ENCODE peak calls at places on chromosome 22, in eight cellular contexts. H is IMR-90; L is CD4-positive, alpha-beta memory T cell; J is bronchial epithelial cell; Q is cardiac muscle cell; W is left ventricle myocardium inferior; C is CD4-positive, alpha-beta T cell; T is neural progenitor cell. U is an unnamed sample.

GRCh38 chr22:41620646-41621098 is at the start of gene DESI1:
- DNase-seq in C (no peak), T (no peak), J (peak; percentile 29), Q (no peak), W (no peak), L (no peak), H (no peak), U (no peak)

GRCh38 chr22:42649261-42650056 is at the start of gene CYB5R3:
- DNase-seq in C (peak; percentile 60), H (peak; percentile 73), L (peak; percentile 68), Q (peak; percentile 86), J (peak; percentile 37), T (peak; percentile 93), W (peak; percentile 89), U (peak; percentile 67)

GRCh38 chr22:44671742-44672141 is 30.3 kb upstream of the PRR5 start:
- DNase-seq in H (peak; percentile 83), C (no peak), T (no peak), J (peak; percentile 72), W (no peak), L (peak; percentile 13), Q (no peak), U (peak; percentile 9)

GRCh38 chr22:35380537-35381423 is at the start of gene HMOX1:
- DNase-seq in H (peak; percentile 85), Q (peak; percentile 91), J (peak; percentile 61), W (peak; percentile 92), C (no peak), T (peak; percentile 91), L (no peak), U (peak; percentile 70)

GRCh38 chr22:47159592-47159991 is 397.1 kb downstream of the TBC1D22A start:
- DNase-seq in H (no peak), J (no peak), W (no peak), Q (no peak), C (no peak), L (no peak), T (no peak), U (no peak)

GRCh38 chr22:30186048-30186447 is 60.5 kb downstream of the LIF start:
- DNase-seq in H (no peak), J (no peak), W (no peak), Q (no peak), L (no peak), T (no peak), C (no peak), U (no peak)

GRCh38 chr22:31969789-31970489 is 25.6 kb downstream of the YWHAH start:
- DNase-seq in Q (peak; percentile 73), L (peak; percentile 68), W (peak; percentile 29), H (peak; percentile 66), C (peak; percentile 48), T (peak; percentile 88), J (peak; percentile 78), U (peak; percentile 49)

GRCh38 chr22:27252282-27253049 is 549.1 kb downstream of the MN1 start:
- DNase-seq in H (peak; percentile 78), T (no peak), C (no peak), L (no peak), W (peak; percentile 36), J (peak; percentile 89), Q (no peak), U (peak; percentile 90)

GRCh38 chr22:33053323-33053722 is 4.9 kb downstream of the SYN3 start:
- DNase-seq in Q (no peak), T (no peak), W (no peak), C (no peak), J (no peak), L (no peak), H (no peak), U (no peak)

GRCh38 chr22:30267382-30268302 is 991 bp upstream of the OSM start:
- DNase-seq in T (no peak), Q (no peak), C (no peak), H (no peak), L (peak; percentile 58), J (no peak), W (no peak), U (no peak)

GRCh38 chr22:45235101-45235777 is 5.5 kb downstream of the KIAA0930 start:
- DNase-seq in J (no peak), T (no peak), C (no peak), Q (no peak), L (no peak), W (no peak), H (no peak), U (no peak)

GRCh38 chr22:31561238-31561887 is 65.0 kb downstream of the SFI1 start:
- DNase-seq in Q (peak; percentile 89), T (peak; percentile 90), C (peak; percentile 23), H (peak; percentile 77), W (peak; percentile 61), L (peak; percentile 31), J (peak; percentile 73), U (peak; percentile 78)

GRCh38 chr22:35568751-35569725 is 28.4 kb downstream of the RASD2 start:
- DNase-seq in W (no peak), T (no peak), J (peak; percentile 57), Q (no peak), C (no peak), H (peak; percentile 79), L (no peak), U (peak; percentile 44)

GRCh38 chr22:44547371-44547770 is 49.3 kb upstream of the RTL6 start:
- DNase-seq in Q (no peak), H (no peak), C (no peak), L (no peak), J (no peak), T (no peak), W (no peak), U (no peak)

GRCh38 chr22:46052331-46052771 is 75.4 kb upstream of the WNT7B start:
- DNase-seq in W (peak; percentile 23), T (no peak), H (no peak), L (no peak), Q (no peak), C (no peak), J (no peak), U (no peak)

GRCh38 chr22:43995798-43996169 is 28.3 kb upstream of the PARVB start:
- DNase-seq in H (no peak), C (no peak), Q (no peak), L (no peak), T (no peak), W (no peak), J (no peak), U (no peak)

GRCh38 chr22:46367707-46368191 is 32.2 kb downstream of the TRMU start:
- DNase-seq in L (peak; percentile 49), Q (peak; percentile 75), J (peak; percentile 56), T (peak; percentile 82), H (peak; percentile 40), W (peak; percentile 50), C (peak; percentile 60), U (peak; percentile 36)

GRCh38 chr22:48138855-48139254 is 1376.4 kb downstream of the TBC1D22A start:
- DNase-seq in Q (no peak), H (no peak), C (no peak), L (no peak), W (no peak), T (no peak), J (no peak), U (no peak)

GRCh38 chr22:32322986-32323385 is 34.7 kb upstream of the RFPL3 start:
- DNase-seq in L (no peak), C (no peak), J (no peak), W (no peak), H (no peak), Q (no peak), T (no peak), U (no peak)

GRCh38 chr22:44091021-44091721 is 67.1 kb downstream of the PARVB start:
- DNase-seq in L (peak; percentile 18), Q (peak; percentile 33), J (peak; percentile 41), W (no peak), H (no peak), T (peak; percentile 52), C (no peak), U (peak; percentile 31)

GRCh38 chr22:28440517-28441366 is 238.9 kb downstream of the TTC28 start:
- DNase-seq in Q (no peak), W (no peak), T (no peak), H (peak; percentile 80), C (no peak), J (no peak), L (no peak), U (peak; percentile 24)

GRCh38 chr22:30088468-30088867 is 8.2 kb downstream of the HORMAD2 start:
- DNase-seq in Q (no peak), L (no peak), C (no peak), J (no peak), W (no peak), T (no peak), H (no peak), U (no peak)

GRCh38 chr22:44153705-44154104 is 27.0 kb upstream of the PARVG start:
- DNase-seq in L (no peak), T (no peak), H (no peak), Q (no peak), J (no peak), C (no peak), W (no peak), U (no peak)

GRCh38 chr22:42296381-42296853 is 26.0 kb upstream of the TCF20 start:
- DNase-seq in J (no peak), T (no peak), C (no peak), L (no peak), W (peak; percentile 51), H (no peak), Q (no peak), U (no peak)

DNA sequence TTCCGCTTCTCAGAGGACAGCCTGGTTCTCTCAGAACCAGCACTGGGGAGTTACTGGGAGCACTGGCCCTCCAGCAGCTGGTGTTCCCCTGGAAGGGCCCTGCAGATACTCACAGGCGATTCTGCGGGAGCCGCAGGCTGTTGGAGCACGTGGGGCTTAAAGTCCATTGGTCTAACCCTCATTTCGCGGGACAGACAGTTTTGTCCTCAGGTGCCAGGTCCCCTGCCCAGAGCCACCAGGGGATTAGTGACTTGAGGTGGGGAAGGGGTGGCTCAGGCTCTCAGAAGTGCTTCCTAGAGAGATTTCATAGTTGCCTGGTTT is 53.9 kb downstream of the CACNA1I start:
- DNase-seq in W (no peak), Q (peak; percentile 9), C (no peak), J (no peak), H (no peak), T (no peak), L (no peak), U (no peak)
- H3K27me3 ChIP-seq in W (peaks cover 97% of the 10 kb centered on the region), Q (no peaks in the 10 kb centered on the region), C (no peaks in the 10 kb centered on the region), J (peaks cover 10% of the 10 kb centered on the region), H (peaks cover 42% of the 10 kb centered on the region), T (no peaks in the 10 kb centered on the region), L (no peaks in the 10 kb centered on the region), U (peaks cover 16% of the 10 kb centered on the region)

DNA sequence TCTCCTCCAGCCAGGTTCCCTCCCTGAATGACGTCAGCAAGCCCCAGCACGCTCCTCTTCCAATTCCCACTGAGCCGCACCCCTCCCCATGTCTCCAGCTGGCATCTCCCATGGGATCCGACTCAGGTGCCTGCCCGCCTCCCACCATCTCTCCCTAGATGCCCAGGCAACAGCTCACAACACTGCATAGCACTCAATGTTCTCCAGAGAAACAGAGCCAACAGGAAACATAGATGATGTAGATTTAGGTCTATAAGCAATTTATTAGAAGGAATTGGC is 532.3 kb downstream of the BRD1 start:
- DNase-seq in W (no peak), J (no peak), Q (no peak), H (no peak), L (no peak), C (no peak), T (no peak), U (no peak)
- H3K27me3 ChIP-seq in W (peaks cover 46% of the 10 kb centered on the region), J (no peaks in the 10 kb centered on the region), Q (no peaks in the 10 kb centered on the region), H (no peaks in the 10 kb centered on the region), L (no peaks in the 10 kb centered on the region), C (no peaks in the 10 kb centered on the region), T (no peaks in the 10 kb centered on the region), U (no peaks in the 10 kb centered on the region)

GRCh38 chr22:50016988-50017700 is 4.6 kb upstream of the IL17REL start:
- DNase-seq in T (peak; percentile 1), W (peak; percentile 6), Q (no peak), L (no peak), H (no peak), J (peak; percentile 27), C (no peak), U (no peak)
- H3K27me3 ChIP-seq in T (peaks cover 85% of the 10 kb centered on the region), W (peaks cover 76% of the 10 kb centered on the region), Q (peaks cover 73% of the 10 kb centered on the region), L (no peaks in the 10 kb centered on the region), H (peaks cover 60% of the 10 kb centered on the region), J (peaks cover 16% of the 10 kb centered on the region), C (peaks cover 10% of the 10 kb centered on the region), U (peaks cover 26% of the 10 kb centered on the region)

GRCh38 chr22:39284142-39284980 is 35.1 kb downstream of the RPL3 start:
- DNase-seq in L (no peak), T (no peak), C (no peak), H (no peak), J (no peak), Q (no peak), W (no peak), U (no peak)
- H3K27me3 ChIP-seq in L (no peaks in the 10 kb centered on the region), T (no peaks in the 10 kb centered on the region), C (no peaks in the 10 kb centered on the region), H (no peaks in the 10 kb centered on the region), J (peaks cover 1% of the 10 kb centered on the region), Q (no peaks in the 10 kb centered on the region), W (no peaks in the 10 kb centered on the region), U (no peaks in the 10 kb centered on the region)

U was measured in brain microvascular endothelial cell.